ENCODE peak calls at places on chromosomes 5 and 9, in four cellular contexts. E is lower leg skin, N is cardiac muscle cell, T is testis. X is an unnamed sample.

GRCh38 chr5:172442592-172442991 is 11.7 kb downstream of the SH3PXD2B start:
- DNase-seq in N (no peak), E (no peak), T (no peak), X (peak)

GRCh38 chr5:9953691-9954090 is 296.0 kb downstream of the ATPSCKMT start:
- DNase-seq in E (no peak), N (no peak), T (no peak), X (no peak)

GRCh38 chr5:90868799-90869198 is 310.2 kb downstream of the ADGRV1 start:
- DNase-seq in T (no peak), E (no peak), N (no peak), X (no peak)

GRCh38 chr9:133982971-133983720 is 9.0 kb downstream of the VAV2 start:
- DNase-seq in T (no peak), N (no peak), E (no peak), X (no peak)

GRCh38 chr5:37132646-37133045 is 116.5 kb downstream of the CPLANE1 start:
- DNase-seq in N (no peak), E (no peak), T (no peak), X (no peak)

GRCh38 chr9:16626577-16627130 is 243.8 kb downstream of the BNC2 start:
- DNase-seq in T (no peak), E (no peak), N (peak), X (peak)

GRCh38 chr9:109765278-109765677 is 14.7 kb upstream of the PALM2AKAP2 start:
- DNase-seq in T (no peak), N (no peak), E (no peak), X (no peak)

GRCh38 chr5:16712178-16712577 is 95.4 kb upstream of the RETREG1 start:
- DNase-seq in N (no peak), E (no peak), T (no peak), X (no peak)

GRCh38 chr5:34490501-34491250 is 165.5 kb upstream of the RAI14 start:
- DNase-seq in E (no peak), N (peak), T (no peak), X (no peak)

GRCh38 chr5:472656-473343 is 29.8 kb downstream of the EXOC3 start:
- DNase-seq in N (peak), E (peak), T (peak), X (peak)

GRCh38 chr9:24616858-24617257 is 71.2 kb upstream of the IZUMO3 start:
- DNase-seq in E (no peak), N (no peak), T (no peak), X (no peak)

GRCh38 chr5:75965292-75965691 is 117.9 kb upstream of the SV2C start:
- DNase-seq in E (no peak), T (no peak), N (no peak), X (no peak)

GRCh38 chr9:133990366-133991210 is 1.5 kb downstream of the VAV2 start:
- DNase-seq in T (no peak), N (peak), E (peak), X (peak)

GRCh38 chr9:114754574-114754973 is 51.3 kb downstream of the TNFSF15 start:
- DNase-seq in N (no peak), E (no peak), T (no peak), X (no peak)

GRCh38 chr9:85349046-85349445 is 392.7 kb downstream of the AGTPBP1 start:
- DNase-seq in T (no peak), N (no peak), E (no peak), X (no peak)

GRCh38 chr9:27247756-27248155 is 49.2 kb downstream of the EQTN start:
- DNase-seq in E (no peak), T (peak), N (peak), X (peak)

GRCh38 chr9:98228392-98229089 is 26.9 kb downstream of the TBC1D2 start:
- DNase-seq in T (no peak), E (no peak), N (no peak), X (no peak)

GRCh38 chr5:98772415-98773213 is 849 bp upstream of the RGMB start:
- DNase-seq in N (peak), T (peak), E (peak), X (no peak)

GRCh38 chr9:138085568-138085967 is 208.0 kb downstream of the CACNA1B start:
- DNase-seq in E (no peak), N (no peak), T (no peak), X (no peak)

GRCh38 chr5:138635708-138636107 is 60.5 kb upstream of the HSPA9 start:
- DNase-seq in T (no peak), E (no peak), N (no peak), X (no peak)

GRCh38 chr5:179678238-179679013 is 2.4 kb downstream of the CBY3 start:
- DNase-seq in E (peak), T (peak), N (peak), X (peak)
- TF ChIP-seq CTCF in E (no peak), T (no peak), N (peak), X (no peak)

DNA sequence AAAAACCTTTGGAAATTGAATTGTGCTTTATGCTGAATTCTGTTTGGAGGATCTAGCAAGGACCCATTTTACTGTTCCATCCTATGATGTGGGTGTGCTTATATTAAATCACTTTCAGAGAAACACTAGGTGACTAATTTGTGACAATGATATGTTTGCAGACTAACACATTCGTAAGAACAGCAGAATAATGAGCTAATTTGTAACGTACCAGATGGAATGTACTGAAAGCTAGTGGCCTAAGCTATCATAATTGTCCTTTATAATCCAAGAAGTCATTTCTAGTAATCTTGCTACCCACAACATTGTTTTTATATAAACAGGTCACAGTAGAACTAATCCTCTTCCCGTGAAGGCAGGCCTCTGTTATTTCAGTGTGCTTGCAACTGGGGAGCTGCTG is 292.5 kb downstream of the PDE4D start:
- DNase-seq in T (no peak), N (no peak), E (no peak), X (no peak)
- H3K4me3 ChIP-seq in T (no peak), N (no peak), E (no peak), X (no peak)

DNA sequence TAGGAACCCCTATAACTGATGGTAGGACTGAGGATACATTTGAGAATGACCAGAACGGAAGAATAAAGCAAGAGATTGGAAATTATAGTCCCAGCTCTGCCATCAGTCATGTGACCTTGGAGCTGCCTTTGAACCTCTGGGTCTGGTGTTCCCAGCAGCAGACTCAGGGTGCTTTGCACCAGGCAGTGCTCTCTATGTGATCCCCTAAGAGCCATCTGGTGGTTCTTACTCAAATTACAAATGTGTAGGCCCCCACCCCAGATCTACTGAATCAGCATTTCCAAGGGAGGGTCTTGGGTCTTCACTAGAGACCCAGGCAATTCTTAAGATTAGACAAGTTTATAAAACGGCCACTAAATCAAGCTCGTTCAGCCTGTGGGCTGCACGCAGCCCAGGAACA is 40.2 kb upstream of the PRDM12 start:
- DNase-seq in T (no peak), N (no peak), E (no peak), X (no peak)
- TF ChIP-seq CTCF in T (no peak), N (no peak), E (no peak), X (no peak)

GRCh38 chr9:136607334-136607919 is 55.3 kb upstream of the EGFL7 start:
- DNase-seq in T (no peak), N (no peak), E (no peak), X (no peak)
- H3K4me3 ChIP-seq in T (no peak), N (no peak), E (no peak), X (no peak)

GRCh38 chr9:132644251-132644650 is 25.5 kb downstream of the DDX31 start:
- DNase-seq in N (no peak), E (peak), T (no peak), X (no peak)
- TF ChIP-seq CTCF in N (peak), E (no peak), T (no peak), X (peak)

GRCh38 chr9:106866243-106866642 is 3.3 kb downstream of the ZNF462 start:
- DNase-seq in N (no peak), E (no peak), T (no peak), X (no peak)
- H3K4me3 ChIP-seq in N (no peak), E (no peak), T (no peak), X (no peak)

DNA sequence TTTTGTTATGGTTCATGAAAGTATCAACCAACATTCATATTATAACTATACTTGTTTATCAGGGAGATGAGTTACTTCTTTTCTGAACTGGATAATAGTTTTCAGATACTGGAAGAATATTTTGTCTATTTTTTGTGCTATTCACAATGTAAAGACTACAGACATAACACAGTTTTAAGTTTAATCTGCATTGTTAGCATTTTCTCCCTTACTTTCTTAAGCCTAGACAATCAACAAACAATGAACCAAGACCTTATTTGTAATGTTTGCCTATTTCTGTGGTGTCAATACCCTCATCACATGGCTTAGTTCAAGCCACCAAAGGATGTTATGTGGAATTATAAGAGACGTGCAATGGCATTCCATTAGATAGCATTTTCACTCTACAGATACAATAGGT is 119.5 kb downstream of the CAVIN4 start:
- DNase-seq in N (no peak), E (no peak), T (no peak), X (no peak)
- TF ChIP-seq CTCF in N (no peak), E (no peak), T (no peak), X (no peak)

GRCh38 chr5:151740958-151741373 is 17.5 kb downstream of the ATOX1 start:
- DNase-seq in E (no peak), N (peak), T (no peak), X (peak)

GRCh38 chr5:151739939-151740335 is 18.5 kb downstream of the ATOX1 start:
- DNase-seq in T (no peak), E (no peak), N (peak), X (peak)

GRCh38 chr5:151741678-151742423 is 16.6 kb downstream of the ATOX1 start:
- DNase-seq in N (no peak), E (no peak), T (no peak), X (peak)

GRCh38 chr5:151739395-151739794 is 19.0 kb downstream of the ATOX1 start:
- DNase-seq in T (no peak), N (peak), E (no peak), X (no peak)

DNA sequence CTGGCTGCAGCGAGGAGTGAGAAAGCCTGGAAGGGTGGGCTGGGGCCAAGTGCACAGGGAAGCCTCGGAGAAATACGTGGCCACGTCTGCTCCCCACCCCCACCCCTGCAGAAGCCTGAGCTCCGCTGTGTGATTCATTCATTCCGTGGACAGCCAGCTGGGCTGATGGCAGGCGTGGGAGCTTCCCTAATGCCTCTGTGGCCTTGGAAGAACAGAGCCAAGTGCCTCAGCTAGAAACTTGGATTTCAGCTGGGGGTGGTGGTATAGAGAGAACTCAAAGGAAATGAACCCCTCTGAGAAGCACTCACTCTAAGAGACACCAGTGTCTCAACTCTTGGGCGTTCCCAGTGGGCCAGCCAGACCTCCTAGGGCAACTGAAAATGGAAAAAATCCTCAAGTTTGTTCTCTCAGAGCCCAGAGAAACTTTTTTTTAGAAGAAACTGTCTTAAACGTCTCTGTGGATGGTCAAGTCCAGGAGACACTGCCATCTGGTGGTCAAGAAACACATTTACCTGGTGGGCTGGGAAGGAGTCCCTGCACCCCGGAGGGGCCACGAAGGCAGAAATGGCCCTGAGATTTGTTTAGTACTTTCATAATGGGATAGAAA is 18.0 kb downstream of the ATOX1 start:
- DNase-seq in T (peak), N (peak), E (peak), X (peak)
- H3K4me3 ChIP-seq in T (no peak), N (no peak), E (no peak), X (peak)

GRCh38 chr9:124480621-124480981 is 26.6 kb downstream of the NR5A1 start:
- DNase-seq in E (no peak), T (no peak), N (peak), X (peak)
- TF ChIP-seq CTCF in E (no peak), T (no peak), N (peak), X (peak)

X was measured in fibroblast of mammary gland.